ENCODE peak calls at places on chromosomes 5 and 9, in four cellular contexts. J, X, W and H are unnamed samples.

GRCh38 chr5:90878549-90879196 is 320.1 kb downstream of the ADGRV1 start:
- DNase-seq in X (no peak), J (peak), W (peak), H (no peak)

GRCh38 chr5:135229679-135230132 is 169.3 kb downstream of the MACROH2A1 start:
- DNase-seq in W (no peak), J (no peak), X (no peak), H (no peak)

GRCh38 chr5:140806834-140807775 is at the start of gene PCDHA4:
- DNase-seq in W (no peak), J (peak), X (no peak), H (no peak)

GRCh38 chr9:79325501-79325900 is 246.3 kb upstream of the TLE4 start:
- DNase-seq in J (no peak), W (no peak), X (no peak), H (no peak)

GRCh38 chr5:80591352-80591751 is 21.3 kb upstream of the ANKRD34B start:
- DNase-seq in W (no peak), X (no peak), J (peak), H (no peak)

GRCh38 chr5:53730938-53731337 is 170.5 kb downstream of the NDUFS4 start:
- DNase-seq in W (no peak), J (no peak), X (no peak), H (no peak)

GRCh38 chr5:113520429-113520828 is 6.9 kb downstream of the YTHDC2 start:
- DNase-seq in J (peak), W (no peak), X (peak), H (peak)

GRCh38 chr5:128426090-128426534 is 111.9 kb downstream of the FBN2 start:
- DNase-seq in X (no peak), W (no peak), J (no peak), H (peak)

GRCh38 chr9:71812385-71812784 is 44.1 kb upstream of the CEMIP2 start:
- DNase-seq in W (no peak), X (no peak), J (peak), H (no peak)

GRCh38 chr5:1881731-1882336 is 891 bp downstream of the IRX4 start:
- DNase-seq in X (no peak), J (no peak), W (no peak), H (no peak)

GRCh38 chr5:775960-776861 is 8.3 kb downstream of the ZDHHC11B start:
- DNase-seq in J (no peak), X (peak), W (no peak), H (no peak)

GRCh38 chr5:100553209-100553608 is 18.0 kb downstream of the FAM174A start:
- DNase-seq in W (no peak), J (peak), X (no peak), H (no peak)

GRCh38 chr5:77230727-77231469 is 20.4 kb downstream of the PDE8B start:
- DNase-seq in J (peak), X (no peak), W (no peak), H (no peak)

GRCh38 chr9:14542071-14542470 is 151.2 kb downstream of the ZDHHC21 start:
- DNase-seq in X (no peak), J (no peak), W (no peak), H (no peak)

GRCh38 chr5:57834829-57835554 is 352.4 kb upstream of the ACTBL2 start:
- DNase-seq in X (no peak), W (peak), J (no peak), H (no peak)

GRCh38 chr5:55303238-55303690 is 4.2 kb downstream of the DHX29 start:
- DNase-seq in X (no peak), J (peak), W (peak), H (no peak)

GRCh38 chr5:180626661-180627385 is 22.6 kb downstream of the FLT4 start:
- DNase-seq in X (no peak), W (no peak), J (no peak), H (no peak)

GRCh38 chr9:111759762-111760639 is 34.7 kb downstream of the SHOC1 start:
- DNase-seq in W (peak), J (peak), X (peak), H (peak)

GRCh38 chr9:132645711-132646110 is 24.1 kb downstream of the DDX31 start:
- DNase-seq in J (no peak), X (no peak), W (no peak), H (no peak)

GRCh38 chr9:477146-477545 is 262.5 kb downstream of the DOCK8 start:
- DNase-seq in W (no peak), J (no peak), X (no peak), H (no peak)

GRCh38 chr5:638501-639252 is 26.5 kb downstream of the CEP72 start:
- DNase-seq in W (no peak), J (no peak), X (no peak), H (no peak)

GRCh38 chr5:8756498-8757084 is 789.3 kb downstream of the SEMA5A start:
- DNase-seq in J (peak), W (peak), X (peak), H (no peak)

GRCh38 chr5:59423021-59423420 is 470.5 kb downstream of the PDE4D start:
- DNase-seq in J (peak), X (no peak), W (no peak), H (no peak)

GRCh38 chr5:73415171-73415570 is 33.4 kb downstream of the FOXD1 start:
- DNase-seq in W (no peak), X (no peak), J (no peak), H (no peak)

GRCh38 chr5:225334-225733 is 7.2 kb downstream of the SDHA start:
- DNase-seq in X (no peak), W (no peak), J (no peak), H (no peak)

GRCh38 chr5:169185626-169186025 is 115.3 kb downstream of the SLIT3 start:
- DNase-seq in W (no peak), X (no peak), J (peak), H (no peak)

GRCh38 chr5:56649569-56649968 is 165.8 kb upstream of the MAP3K1 start:
- DNase-seq in W (no peak), J (peak), X (no peak), H (no peak)